ENCODE peak calls at places on chromosomes 5 and 9, in seven cellular contexts. One of them, this sample, is unnamed.

GRCh38 chr9:107016383-107016782 is 153.4 kb downstream of the ZNF462 start:
- DNase-seq in vagina: no peak
- DNase-seq in ovary: no peak
- DNase-seq in uterus: no peak
- DNase-seq in lower leg skin: no peak
- DNase-seq in stomach: no peak
- DNase-seq in gastrocnemius medialis: no peak
- DNase-seq in this sample: no peak

GRCh38 chr5:112109331-112109993 is 309.6 kb downstream of the EPB41L4A start:
- DNase-seq in vagina: no peak
- DNase-seq in ovary: no peak
- DNase-seq in uterus: peak
- DNase-seq in lower leg skin: peak
- DNase-seq in stomach: peak
- DNase-seq in gastrocnemius medialis: no peak
- DNase-seq in this sample: no peak

GRCh38 chr9:125409217-125409636 is 147.6 kb downstream of the GAPVD1 start:
- DNase-seq in vagina: no peak
- DNase-seq in ovary: no peak
- DNase-seq in uterus: no peak
- DNase-seq in lower leg skin: no peak
- DNase-seq in stomach: no peak
- DNase-seq in gastrocnemius medialis: no peak
- DNase-seq in this sample: no peak

GRCh38 chr9:128459011-128459410 is 3.2 kb downstream of the ODF2 start:
- DNase-seq in vagina: no peak
- DNase-seq in ovary: no peak
- DNase-seq in uterus: no peak
- DNase-seq in lower leg skin: no peak
- DNase-seq in stomach: no peak
- DNase-seq in gastrocnemius medialis: no peak
- DNase-seq in this sample: no peak

GRCh38 chr5:141420855-141421488 is at the start of gene PCDHGA11:
- DNase-seq in vagina: peak
- DNase-seq in ovary: no peak
- DNase-seq in uterus: no peak
- DNase-seq in lower leg skin: no peak
- DNase-seq in stomach: no peak
- DNase-seq in gastrocnemius medialis: no peak
- DNase-seq in this sample: no peak

GRCh38 chr9:34123682-34124081 is 2.8 kb downstream of the DCAF12 start:
- DNase-seq in vagina: no peak
- DNase-seq in ovary: no peak
- DNase-seq in uterus: no peak
- DNase-seq in lower leg skin: peak
- DNase-seq in stomach: peak
- DNase-seq in gastrocnemius medialis: no peak
- DNase-seq in this sample: peak

GRCh38 chr5:73678322-73678740 is 52.3 kb downstream of the ARHGEF28 start:
- DNase-seq in vagina: no peak
- DNase-seq in ovary: no peak
- DNase-seq in uterus: no peak
- DNase-seq in lower leg skin: no peak
- DNase-seq in stomach: peak
- DNase-seq in gastrocnemius medialis: no peak
- DNase-seq in this sample: no peak

GRCh38 chr9:94799578-94800264 is 73.2 kb downstream of the AOPEP start:
- DNase-seq in vagina: no peak
- DNase-seq in ovary: no peak
- DNase-seq in uterus: no peak
- DNase-seq in lower leg skin: no peak
- DNase-seq in stomach: no peak
- DNase-seq in gastrocnemius medialis: no peak
- DNase-seq in this sample: no peak

GRCh38 chr9:2321523-2322148 is 300.0 kb upstream of the VLDLR start:
- DNase-seq in vagina: no peak
- DNase-seq in ovary: no peak
- DNase-seq in uterus: no peak
- DNase-seq in lower leg skin: no peak
- DNase-seq in stomach: no peak
- DNase-seq in gastrocnemius medialis: no peak
- DNase-seq in this sample: no peak

GRCh38 chr9:20988061-20988460 is 43.4 kb downstream of the HACD4 start:
- DNase-seq in vagina: no peak
- DNase-seq in ovary: no peak
- DNase-seq in uterus: no peak
- DNase-seq in lower leg skin: no peak
- DNase-seq in stomach: no peak
- DNase-seq in gastrocnemius medialis: no peak
- DNase-seq in this sample: no peak

GRCh38 chr5:40682431-40683017 is 2.8 kb downstream of the PTGER4 start:
- DNase-seq in vagina: no peak
- DNase-seq in ovary: no peak
- DNase-seq in uterus: no peak
- DNase-seq in lower leg skin: no peak
- DNase-seq in stomach: no peak
- DNase-seq in gastrocnemius medialis: no peak
- DNase-seq in this sample: no peak

GRCh38 chr5:113050606-113051391 is 74.2 kb downstream of the DCP2 start:
- DNase-seq in vagina: no peak
- DNase-seq in ovary: peak
- DNase-seq in uterus: peak
- DNase-seq in lower leg skin: no peak
- DNase-seq in stomach: no peak
- DNase-seq in gastrocnemius medialis: no peak
- DNase-seq in this sample: no peak

GRCh38 chr9:113410207-113411158 is at the start of the genes C9orf43 and POLE3:
- DNase-seq in vagina: peak
- DNase-seq in ovary: peak
- DNase-seq in uterus: peak
- DNase-seq in lower leg skin: peak
- DNase-seq in stomach: peak
- DNase-seq in gastrocnemius medialis: peak
- DNase-seq in this sample: peak

GRCh38 chr9:37218800-37219425 is 98.5 kb downstream of the ZCCHC7 start:
- DNase-seq in vagina: no peak
- DNase-seq in ovary: no peak
- DNase-seq in uterus: no peak
- DNase-seq in lower leg skin: no peak
- DNase-seq in stomach: no peak
- DNase-seq in gastrocnemius medialis: no peak
- DNase-seq in this sample: no peak

GRCh38 chr9:25658587-25658986 is 19.7 kb downstream of the TUSC1 start:
- DNase-seq in vagina: no peak
- DNase-seq in ovary: no peak
- DNase-seq in uterus: no peak
- DNase-seq in lower leg skin: no peak
- DNase-seq in stomach: no peak
- DNase-seq in gastrocnemius medialis: no peak
- DNase-seq in this sample: no peak

GRCh38 chr5:101675510-101675909 is 620.6 kb downstream of the SLCO4C1 start:
- DNase-seq in vagina: no peak
- DNase-seq in ovary: no peak
- DNase-seq in uterus: no peak
- DNase-seq in lower leg skin: no peak
- DNase-seq in stomach: no peak
- DNase-seq in gastrocnemius medialis: no peak
- DNase-seq in this sample: no peak

GRCh38 chr5:6642655-6643054 is 9.4 kb downstream of the SRD5A1 start:
- DNase-seq in vagina: no peak
- DNase-seq in ovary: no peak
- DNase-seq in uterus: no peak
- DNase-seq in lower leg skin: no peak
- DNase-seq in stomach: no peak
- DNase-seq in gastrocnemius medialis: no peak
- DNase-seq in this sample: no peak

GRCh38 chr9:70924905-70925547 is 196.4 kb downstream of the TRPM3 start:
- DNase-seq in vagina: no peak
- DNase-seq in ovary: peak
- DNase-seq in uterus: peak
- DNase-seq in lower leg skin: peak
- DNase-seq in stomach: peak
- DNase-seq in gastrocnemius medialis: peak
- DNase-seq in this sample: peak

GRCh38 chr9:17782750-17783149 is 203.9 kb downstream of the SH3GL2 start:
- DNase-seq in vagina: no peak
- DNase-seq in ovary: no peak
- DNase-seq in uterus: no peak
- DNase-seq in lower leg skin: no peak
- DNase-seq in stomach: no peak
- DNase-seq in gastrocnemius medialis: no peak
- DNase-seq in this sample: no peak

GRCh38 chr9:122159925-122160246 is 178 bp downstream of the MORN5 start:
- DNase-seq in vagina: no peak
- DNase-seq in ovary: no peak
- DNase-seq in uterus: no peak
- DNase-seq in lower leg skin: no peak
- DNase-seq in stomach: no peak
- DNase-seq in gastrocnemius medialis: no peak
- DNase-seq in this sample: no peak
- TF ChIP-seq POLR2A in vagina: no peak
- TF ChIP-seq POLR2A in ovary: no peak
- TF ChIP-seq POLR2A in uterus: no peak
- TF ChIP-seq POLR2A in lower leg skin: no peak
- TF ChIP-seq POLR2A in stomach: no peak
- TF ChIP-seq POLR2A in gastrocnemius medialis: no peak
- TF ChIP-seq POLR2A in this sample: no peak

GRCh38 chr9:6006968-6007769 is 8.3 kb downstream of the RANBP6 start:
- DNase-seq in vagina: peak
- DNase-seq in ovary: peak
- DNase-seq in uterus: peak
- DNase-seq in lower leg skin: peak
- DNase-seq in stomach: peak
- DNase-seq in gastrocnemius medialis: peak
- DNase-seq in this sample: peak
- TF ChIP-seq POLR2A in vagina: no peak
- TF ChIP-seq POLR2A in ovary: peak
- TF ChIP-seq POLR2A in uterus: no peak
- TF ChIP-seq POLR2A in lower leg skin: no peak
- TF ChIP-seq POLR2A in stomach: no peak
- TF ChIP-seq POLR2A in gastrocnemius medialis: peak
- TF ChIP-seq POLR2A in this sample: no peak

DNA sequence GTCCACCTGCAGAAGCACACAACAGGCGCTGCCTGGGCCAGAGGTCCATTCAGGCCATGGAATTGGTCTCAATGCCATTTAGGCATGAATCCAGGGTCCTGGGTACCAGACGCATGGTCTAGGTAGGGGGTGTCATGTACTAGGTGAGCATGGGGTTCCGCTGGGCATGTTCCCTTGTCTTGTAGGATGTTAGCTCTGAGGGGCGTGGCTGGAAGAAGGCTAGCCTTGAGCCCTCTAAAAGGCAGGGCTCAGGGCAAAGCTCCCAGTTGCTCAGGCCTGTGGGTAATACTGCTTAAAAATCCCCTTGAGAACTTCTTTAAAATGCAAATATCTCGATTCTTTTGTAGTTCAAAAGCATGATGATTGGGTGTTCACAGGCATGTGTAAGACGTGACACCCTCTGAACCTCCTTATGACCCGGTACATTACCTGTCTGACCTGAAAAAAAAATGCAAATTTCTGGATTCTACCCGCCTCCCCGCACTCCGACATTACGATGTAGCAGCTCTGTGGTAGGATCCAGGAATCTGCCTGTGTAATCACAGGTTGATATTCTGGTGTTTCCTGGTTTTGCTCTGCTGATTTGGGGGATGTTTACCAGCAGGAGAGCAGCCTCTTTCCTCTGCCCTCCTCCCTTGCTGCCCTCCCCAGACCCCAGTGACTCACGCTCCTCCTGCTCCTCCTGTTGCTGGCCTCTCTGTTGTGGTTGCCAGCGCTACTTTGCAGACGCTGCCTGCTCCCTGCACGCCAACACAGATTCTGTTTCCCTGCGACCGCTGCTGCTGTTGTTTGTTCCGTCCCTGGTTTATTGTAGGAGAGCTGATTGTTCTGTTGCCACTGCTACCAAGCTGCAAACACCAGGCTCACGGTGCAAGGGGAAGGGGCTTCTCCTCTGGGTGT is 5.7 kb downstream of the TMC1 start:
- DNase-seq in vagina: no peak
- DNase-seq in ovary: peak
- DNase-seq in uterus: peak
- DNase-seq in lower leg skin: peak
- DNase-seq in stomach: peak
- DNase-seq in gastrocnemius medialis: peak
- DNase-seq in this sample: peak
- TF ChIP-seq POLR2A in vagina: no peak
- TF ChIP-seq POLR2A in ovary: peak
- TF ChIP-seq POLR2A in uterus: peak
- TF ChIP-seq POLR2A in lower leg skin: no peak
- TF ChIP-seq POLR2A in stomach: no peak
- TF ChIP-seq POLR2A in gastrocnemius medialis: peak
- TF ChIP-seq POLR2A in this sample: no peak

GRCh38 chr5:44809215-44809955 is 638 bp downstream of the MRPS30 start:
- DNase-seq in vagina: peak
- DNase-seq in ovary: peak
- DNase-seq in uterus: peak
- DNase-seq in lower leg skin: peak
- DNase-seq in stomach: peak
- DNase-seq in gastrocnemius medialis: peak
- DNase-seq in this sample: peak

GRCh38 chr5:44807269-44807668 is 1.5 kb upstream of the MRPS30 start:
- DNase-seq in vagina: no peak
- DNase-seq in ovary: no peak
- DNase-seq in uterus: no peak
- DNase-seq in lower leg skin: no peak
- DNase-seq in stomach: no peak
- DNase-seq in gastrocnemius medialis: no peak
- DNase-seq in this sample: no peak

GRCh38 chr5:44809956-44810276 is 1.2 kb downstream of the MRPS30 start:
- DNase-seq in vagina: no peak
- DNase-seq in ovary: no peak
- DNase-seq in uterus: no peak
- DNase-seq in lower leg skin: no peak
- DNase-seq in stomach: no peak
- DNase-seq in gastrocnemius medialis: no peak
- DNase-seq in this sample: no peak

GRCh38 chr5:44808435-44809214 is at the start of gene MRPS30:
- DNase-seq in vagina: peak
- DNase-seq in ovary: peak
- DNase-seq in uterus: peak
- DNase-seq in lower leg skin: peak
- DNase-seq in stomach: peak
- DNase-seq in gastrocnemius medialis: peak
- DNase-seq in this sample: peak
- TF ChIP-seq POLR2A in vagina: peak
- TF ChIP-seq POLR2A in ovary: peak
- TF ChIP-seq POLR2A in uterus: peak
- TF ChIP-seq POLR2A in lower leg skin: no peak
- TF ChIP-seq POLR2A in stomach: no peak
- TF ChIP-seq POLR2A in gastrocnemius medialis: peak
- TF ChIP-seq POLR2A in this sample: no peak

GRCh38 chr9:104927912-104928740 is at the start of gene ABCA1:
- DNase-seq in vagina: peak
- DNase-seq in ovary: peak
- DNase-seq in uterus: peak
- DNase-seq in lower leg skin: peak
- DNase-seq in stomach: peak
- DNase-seq in gastrocnemius medialis: peak
- DNase-seq in this sample: peak
- TF ChIP-seq POLR2A in vagina: peak
- TF ChIP-seq POLR2A in ovary: peak
- TF ChIP-seq POLR2A in uterus: peak
- TF ChIP-seq POLR2A in lower leg skin: peak
- TF ChIP-seq POLR2A in stomach: peak
- TF ChIP-seq POLR2A in gastrocnemius medialis: peak
- TF ChIP-seq POLR2A in this sample: peak